ENCODE peak calls at places on chromosomes 4 and X, in nine cellular contexts. T, S, R, M, C, D, X, G and F are unnamed samples.

GRCh38 chr4:94455081-94455480 is 3.3 kb downstream of the PDLIM5 start:
- DNase-seq in T (peak; percentile 88), S (peak; percentile 72), R (peak; percentile 77), M (peak; percentile 75), C (peak; percentile 88), D (no peak), X (peak; percentile 88), G (no peak), F (peak; percentile 25)

GRCh38 chr4:1245481-1246051 is 3.4 kb downstream of the CTBP1 start:
- DNase-seq in T (no peak), S (no peak), R (no peak), M (no peak), C (peak; percentile 58), D (no peak), X (no peak), G (no peak), F (no peak)

GRCh38 chr4:131534944-131535640 is 1614.0 kb upstream of the PCDH10 start:
- DNase-seq in T (no peak), S (no peak), R (no peak), M (no peak), C (no peak), D (no peak), X (no peak), G (no peak), F (no peak)

GRCh38 chr4:148903388-148903787 is 461.2 kb upstream of the NR3C2 start:
- DNase-seq in T (no peak), S (no peak), R (no peak), M (no peak), C (no peak), D (no peak), X (no peak), G (no peak), F (no peak)

GRCh38 chr4:165682621-165683020 is 190.4 kb upstream of the TLL1 start:
- DNase-seq in T (no peak), S (no peak), R (peak; percentile 79), M (no peak), C (no peak), D (no peak), X (no peak), G (no peak), F (no peak)

GRCh38 chrX:54473993-54474859 is 21.8 kb downstream of the FGD1 start:
- DNase-seq in T (no peak), S (no peak), R (peak; percentile 80), M (no peak), C (no peak), D (peak; percentile 38), X (no peak), G (no peak), F (no peak)

GRCh38 chr4:10212400-10212799 is 95.8 kb upstream of the WDR1 start:
- DNase-seq in T (no peak), S (no peak), R (no peak), M (no peak), C (no peak), D (no peak), X (no peak), G (no peak), F (no peak)

GRCh38 chrX:17944833-17945497 is 83.9 kb upstream of the RAI2 start:
- DNase-seq in T (no peak), S (no peak), R (peak; percentile 61), M (no peak), C (no peak), D (no peak), X (no peak), G (no peak), F (no peak)

GRCh38 chr4:154807042-154807630 is 26.1 kb downstream of the RBM46 start:
- DNase-seq in T (peak; percentile 54), S (no peak), R (peak; percentile 71), M (no peak), C (no peak), D (no peak), X (no peak), G (peak; percentile 22), F (no peak)

GRCh38 chr4:5203925-5204324 is 152.6 kb downstream of the STK32B start:
- DNase-seq in T (no peak), S (no peak), R (no peak), M (no peak), C (no peak), D (no peak), X (no peak), G (no peak), F (no peak)

GRCh38 chrX:78476701-78477100 is 149.3 kb upstream of the CYSLTR1 start:
- DNase-seq in T (no peak), S (no peak), R (no peak), M (no peak), C (no peak), D (no peak), X (no peak), G (no peak), F (no peak)

GRCh38 chr4:3314706-3315260 is 22.0 kb downstream of the RGS12 start:
- DNase-seq in T (no peak), S (no peak), R (no peak), M (no peak), C (no peak), D (no peak), X (peak; percentile 51), G (no peak), F (no peak)

GRCh38 chrX:54826598-54826997 is 19.1 kb downstream of the MAGED2 start:
- DNase-seq in T (no peak), S (no peak), R (no peak), M (no peak), C (no peak), D (no peak), X (no peak), G (no peak), F (no peak)

GRCh38 chr4:113502476-113502875 is 259.1 kb downstream of the CAMK2D start:
- DNase-seq in T (peak; percentile 50), S (no peak), R (peak; percentile 53), M (no peak), C (no peak), D (peak; percentile 15), X (no peak), G (no peak), F (no peak)

DNA sequence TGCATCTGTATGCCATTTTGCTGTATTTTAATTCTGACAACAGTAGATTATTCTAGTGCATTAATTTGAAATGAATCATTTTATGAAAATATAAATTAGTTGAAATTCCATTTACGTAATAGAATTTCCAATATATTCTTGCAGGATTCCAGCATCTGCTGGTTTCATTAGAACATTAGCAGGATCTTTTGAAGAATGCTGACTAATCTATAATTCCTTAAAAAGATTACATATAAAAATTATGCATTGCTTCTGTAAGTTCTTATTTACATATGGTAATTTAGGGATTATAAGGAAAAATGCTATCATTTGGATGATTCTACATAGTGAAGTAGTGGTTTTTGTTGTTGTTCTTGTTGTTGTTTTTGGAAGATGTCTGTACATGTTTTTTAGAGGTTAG is 182.2 kb upstream of the GNPDA2 start:
- DNase-seq in T (no peak), S (no peak), R (no peak), M (no peak), C (no peak), D (no peak), X (no peak), G (no peak), F (no peak)
- H3K4me3 ChIP-seq in T (no peak overlapping the region), S (no peak overlapping the region), R (no peak overlapping the region), M (no peak overlapping the region), C (no peak overlapping the region), D (no peak overlapping the region), X (no peak overlapping the region), G (no peak overlapping the region), F (no peak overlapping the region)

DNA sequence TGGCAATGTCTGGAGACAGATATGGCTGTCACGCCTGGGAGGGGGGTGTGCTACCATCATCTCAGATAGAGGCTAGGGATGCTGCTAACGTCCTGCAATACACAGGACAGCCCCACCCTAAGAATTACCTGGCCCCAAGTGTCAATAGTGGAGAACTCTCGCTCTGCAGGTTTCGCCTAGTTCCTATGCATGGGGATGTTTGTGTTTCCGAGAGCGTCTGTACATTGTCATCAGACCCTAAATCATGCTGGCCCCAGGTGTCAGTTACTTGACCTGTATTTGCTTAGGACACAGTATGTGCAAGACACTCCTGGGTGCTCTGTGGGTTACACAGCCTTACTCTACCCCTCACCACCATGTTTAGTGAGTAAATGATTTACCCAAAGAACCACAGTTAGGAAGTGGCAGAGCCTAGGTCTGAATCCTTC is 90.8 kb downstream of the AFF1 start:
- DNase-seq in T (no peak), S (no peak), R (no peak), M (no peak), C (no peak), D (no peak), X (no peak), G (peak; percentile 76), F (no peak)
- H3K4me1 ChIP-seq in T (peaks cover 9% of the 10 kb centered on the region), S (peaks cover 18% of the 10 kb centered on the region), R (no peaks in the 10 kb centered on the region), M (peaks cover 68% of the 10 kb centered on the region), C (peaks cover 94% of the 10 kb centered on the region), D (peaks cover 3% of the 10 kb centered on the region), X (no peaks in the 10 kb centered on the region), G (peaks cover 32% of the 10 kb centered on the region), F (peaks cover 86% of the 10 kb centered on the region)

GRCh38 chr4:98387345-98388017 is 126.3 kb downstream of the RAP1GDS1 start:
- DNase-seq in T (no peak), S (no peak), R (no peak), M (no peak), C (no peak), D (no peak), X (no peak), G (peak; percentile 46), F (no peak)
- H3K4me3 ChIP-seq in T (no peak overlapping the region), S (no peak overlapping the region), R (no peak overlapping the region), M (no peak overlapping the region), C (no peak overlapping the region), D (no peak overlapping the region), X (no peak overlapping the region), G (no peak overlapping the region), F (no peak overlapping the region)

GRCh38 chr4:37467824-37468223 is 218.4 kb downstream of the RELL1 start:
- DNase-seq in T (no peak), S (no peak), R (no peak), M (no peak), C (no peak), D (no peak), X (no peak), G (no peak), F (no peak)
- H3K4me1 ChIP-seq in T (no peaks in the 10 kb centered on the region), S (no peaks in the 10 kb centered on the region), R (peaks cover 21% of the 10 kb centered on the region), M (no peaks in the 10 kb centered on the region), C (no peaks in the 10 kb centered on the region), D (no peaks in the 10 kb centered on the region), X (no peaks in the 10 kb centered on the region), G (no peaks in the 10 kb centered on the region), F (peaks cover 4% of the 10 kb centered on the region)